ENCODE peak calls at places on chromosomes 5 and 9, in five cellular contexts. X is A673, N is psoas muscle, A is adipocyte, B is iPS DF 6.9. L is an unnamed sample.

GRCh38 chr5:5277118-5277517 is 137.0 kb downstream of the ADAMTS16 start:
- DNase-seq in N (no peak), A (no peak), B (no peak), X (no peak), L (no peak)

GRCh38 chr9:112180387-112180881 is 5.3 kb upstream of the SUSD1 start:
- DNase-seq in N (no peak), X (no peak), B (no peak), A (no peak), L (peak; percentile 89)

GRCh38 chr9:95078516-95078915 is 239.0 kb downstream of the FANCC start:
- DNase-seq in B (no peak), A (no peak), N (no peak), X (no peak), L (no peak)

GRCh38 chr5:3361811-3362605 is 233.6 kb upstream of the IRX1 start:
- DNase-seq in X (no peak), A (no peak), N (no peak), B (no peak), L (no peak)

GRCh38 chr9:93896496-93897033 is 58.6 kb downstream of the BARX1 start:
- DNase-seq in X (no peak), A (no peak), N (no peak), B (no peak), L (no peak)

GRCh38 chr9:686381-686813 is 155.1 kb upstream of the DMRT1 start:
- DNase-seq in A (peak; percentile 76), X (no peak), N (no peak), B (no peak), L (no peak)

GRCh38 chr5:43556857-43557593 is at the start of gene PAIP1:
- DNase-seq in B (peak; percentile 37), N (peak; percentile 85), A (peak; percentile 95), X (peak; percentile 88), L (peak; percentile 97)

GRCh38 chr5:74034738-74035137 is 408.7 kb downstream of the ARHGEF28 start:
- DNase-seq in X (no peak), B (no peak), A (peak; percentile 69), N (no peak), L (peak; percentile 89)

GRCh38 chr5:61178702-61179101 is 16.4 kb upstream of the SMIM15 start:
- DNase-seq in N (no peak), B (no peak), X (no peak), A (no peak), L (no peak)

GRCh38 chr9:34521406-34522045 is 1.3 kb downstream of the ENHO start:
- DNase-seq in N (no peak), A (no peak), X (no peak), B (no peak), L (no peak)

GRCh38 chr9:34522091-34522887 is 501 bp downstream of the ENHO start:
- DNase-seq in B (no peak), A (no peak), X (no peak), N (no peak), L (no peak)

GRCh38 chr9:34520096-34520495 is 2.7 kb downstream of the ENHO start:
- DNase-seq in N (no peak), B (no peak), A (no peak), X (no peak), L (no peak)

GRCh38 chr9:34519321-34520020 is 3.3 kb downstream of the ENHO start:
- DNase-seq in X (no peak), B (no peak), A (no peak), N (no peak), L (no peak)

DNA sequence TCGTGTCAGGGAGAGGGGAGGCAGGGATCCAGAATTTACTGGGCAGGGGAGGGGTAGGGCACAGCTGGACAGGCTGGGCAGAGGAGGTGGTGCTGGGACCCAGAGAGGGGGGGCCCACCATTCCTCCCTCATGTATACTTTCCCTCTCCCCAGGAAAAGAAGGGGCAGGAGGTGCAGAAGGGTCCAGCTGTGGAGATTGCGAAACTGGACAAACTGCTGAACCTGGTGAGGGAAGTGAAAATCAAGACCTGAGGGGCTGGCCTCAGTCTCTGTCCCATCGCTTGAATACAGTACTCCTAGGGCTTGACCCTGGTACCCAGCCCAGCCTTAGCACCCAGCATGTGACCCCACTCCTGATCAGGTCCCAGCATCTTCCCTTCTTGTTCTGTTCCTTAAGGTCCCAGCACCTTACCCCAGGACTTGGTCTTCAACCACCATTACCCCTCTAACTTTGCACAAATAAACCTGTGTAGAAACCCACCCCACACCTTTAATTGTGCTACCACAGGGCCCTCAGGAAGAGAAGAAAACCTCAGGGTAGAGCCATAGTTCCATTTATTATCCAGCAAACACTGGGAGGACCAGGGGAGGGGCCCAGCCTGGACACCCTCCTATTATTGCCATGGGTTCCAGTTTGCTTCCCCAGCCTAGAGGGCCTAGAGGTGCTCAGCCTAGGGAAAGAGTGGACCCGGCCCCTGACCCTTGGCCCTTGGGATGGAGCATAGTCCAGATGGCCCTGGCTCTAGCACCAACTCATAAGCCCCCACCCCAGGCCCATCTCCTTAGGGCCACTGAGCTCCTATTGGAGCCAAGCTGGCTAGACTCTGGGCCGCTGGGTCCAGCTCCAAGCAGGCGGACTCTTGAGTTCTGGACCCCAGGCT is 2.0 kb downstream of the ENHO start:
- DNase-seq in B (no peak), X (no peak), N (no peak), A (no peak), L (no peak)
- H3K4me3 ChIP-seq in B (no peak overlapping the region), X (no peak overlapping the region), N (no peak overlapping the region), A (no peak overlapping the region), L (no peak overlapping the region)

GRCh38 chr5:160547061-160547460 is 125.4 kb downstream of the PTTG1 start:
- DNase-seq in N (no peak), X (no peak), A (no peak), B (no peak), L (no peak)

GRCh38 chr5:160548949-160549665 is 127.5 kb downstream of the PTTG1 start:
- DNase-seq in A (no peak), X (no peak), N (no peak), B (no peak), L (no peak)

GRCh38 chr5:160550075-160550474 is 128.4 kb downstream of the PTTG1 start:
- DNase-seq in X (no peak), B (no peak), N (no peak), A (no peak), L (no peak)

GRCh38 chr5:160545832-160546231 is 124.2 kb downstream of the PTTG1 start:
- DNase-seq in B (no peak), X (no peak), A (no peak), N (no peak), L (no peak)

GRCh38 chr5:160547872-160548271 is 126.2 kb downstream of the PTTG1 start:
- DNase-seq in N (no peak), B (no peak), X (no peak), A (no peak), L (no peak)
- H3K4me3 ChIP-seq in N (no peak overlapping the region), B (no peak overlapping the region), X (no peak overlapping the region), A (no peak overlapping the region), L (no peak overlapping the region)

DNA sequence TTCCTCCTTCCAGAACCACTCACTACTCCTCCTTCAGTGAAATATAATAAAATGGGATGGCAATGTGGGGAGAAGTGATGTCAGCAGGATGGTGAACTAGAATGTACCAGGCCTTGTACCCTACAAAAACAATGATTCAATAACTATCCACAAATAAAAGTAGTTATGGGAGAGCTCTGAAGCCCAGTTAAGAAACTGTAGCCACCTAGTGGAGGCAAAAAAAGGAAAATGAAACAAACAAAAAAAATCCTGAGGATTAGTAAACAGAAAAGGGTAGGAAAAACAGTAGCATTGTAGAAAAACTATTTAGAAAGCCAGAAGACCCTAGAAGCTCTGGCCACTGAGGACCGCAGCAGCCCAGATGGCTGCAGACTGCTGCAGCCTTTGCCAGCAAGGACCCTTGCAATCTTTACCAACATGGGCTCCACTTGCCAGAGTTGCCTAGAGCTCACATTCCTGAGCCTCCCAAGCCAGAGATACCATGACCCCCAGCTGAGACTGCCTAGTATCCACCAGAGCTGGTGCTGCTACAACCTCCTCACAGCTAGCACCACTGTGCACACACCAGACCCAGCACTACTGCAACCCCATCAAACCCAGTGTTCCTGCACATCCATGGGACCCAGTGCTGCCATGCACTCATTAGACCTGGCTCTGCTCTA is 259.7 kb upstream of the MSX2 start:
- DNase-seq in X (no peak), B (no peak), A (peak; percentile 29), N (no peak), L (no peak)
- H3K4me3 ChIP-seq in X (no peak overlapping the region), B (no peak overlapping the region), A (no peak overlapping the region), N (no peak overlapping the region), L (no peak overlapping the region)

GRCh38 chr9:136328011-136328621 is 777 bp downstream of the GPSM1 start:
- DNase-seq in A (peak; percentile 36), N (no peak), X (no peak), B (no peak), L (no peak)

GRCh38 chr9:136329636-136330405 is 2.5 kb downstream of the GPSM1 start:
- DNase-seq in X (no peak), B (no peak), A (no peak), N (no peak), L (no peak)

GRCh38 chr9:136327313-136327971 is at the start of gene GPSM1:
- DNase-seq in X (peak; percentile 56), B (no peak), N (peak; percentile 56), A (peak; percentile 79), L (peak; percentile 58)

GRCh38 chr9:136329211-136329627 is 1.9 kb downstream of the GPSM1 start:
- DNase-seq in B (no peak), A (peak; percentile 39), N (no peak), X (no peak), L (no peak)

DNA sequence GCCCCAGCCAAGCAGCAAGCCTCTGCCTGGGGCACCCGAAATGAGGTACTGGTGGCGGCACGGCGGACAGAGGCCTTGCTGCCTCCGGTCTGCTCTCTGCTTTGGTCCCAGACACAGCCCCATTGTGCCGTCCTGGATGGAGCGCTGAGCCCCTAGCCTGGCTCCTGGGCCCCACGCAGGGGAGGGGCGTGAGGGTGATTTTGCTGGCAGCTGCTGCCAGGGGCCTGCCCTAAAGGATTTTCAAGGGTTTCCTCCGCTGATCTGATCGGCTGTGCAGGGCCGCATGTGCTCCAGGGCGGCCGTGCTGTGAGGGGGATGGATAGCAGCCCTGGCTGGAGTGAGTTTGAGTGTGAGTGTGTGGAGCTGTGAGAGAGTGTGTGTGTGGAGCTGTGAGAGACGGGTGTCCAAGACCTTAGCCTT is 1.3 kb downstream of the GPSM1 start:
- DNase-seq in X (peak; percentile 51), A (peak; percentile 87), B (no peak), N (no peak), L (peak; percentile 45)
- H3K4me3 ChIP-seq in X (peak overlapping the region; percentile 76), A (peak overlapping the region; percentile 84), B (no peak overlapping the region), N (peak overlapping the region; percentile 63), L (peak overlapping the region; percentile 84)